ENCODE peak calls at places on chromosomes 2 and 18, in eight cellular contexts. J is fibroblast of lung; F is A549; Z is psoas muscle; O is CD4-positive, CD25-positive, alpha-beta regulatory T cell; Q is GM23248; R is left ventricle myocardium inferior; B is HepG2. K is an unnamed sample. For H3K9me3, the result is how much of the 10 kb centered on the place peaks cover.

GRCh38 chr18:50277935-50278334 is 3.4 kb downstream of the MBD1 start:
- DNase-seq in B (no peak), J (peak), R (no peak), Z (no peak), F (no peak), Q (peak), O (no peak), K (no peak)

GRCh38 chr2:180699657-180700361 is 280.6 kb upstream of the UBE2E3 start:
- DNase-seq in F (no peak), R (no peak), Q (peak), J (no peak), Z (no peak), O (no peak), B (no peak), K (no peak)

GRCh38 chr2:199684832-199685231 is 166.2 kb downstream of the FTCDNL1 start:
- DNase-seq in O (no peak), Z (no peak), B (no peak), Q (no peak), F (no peak), J (no peak), R (no peak), K (no peak)

GRCh38 chr2:219886615-219887014 is 259.2 kb downstream of the SLC4A3 start:
- DNase-seq in B (no peak), Q (peak), O (no peak), J (no peak), Z (no peak), R (no peak), F (peak), K (no peak)

GRCh38 chr2:91477731-91478672 is 2786.5 kb downstream of the RPIA start:
- DNase-seq in F (no peak), O (no peak), B (no peak), J (no peak), Q (peak), R (peak), Z (no peak), K (peak)

GRCh38 chr2:58558866-58559265 is 317.7 kb upstream of the FANCL start:
- DNase-seq in B (no peak), F (no peak), R (no peak), Q (no peak), O (no peak), Z (no peak), J (no peak), K (no peak)

GRCh38 chr2:191270303-191271178 is 25.3 kb downstream of the MYO1B start:
- DNase-seq in B (no peak), Q (peak), F (no peak), J (no peak), O (no peak), R (no peak), Z (no peak), K (no peak)

GRCh38 chr18:44927127-44927849 is 246.6 kb downstream of the SETBP1 start:
- DNase-seq in Z (no peak), Q (peak), O (no peak), F (no peak), J (no peak), R (no peak), B (no peak), K (no peak)

GRCh38 chr2:112646102-112646719 is 472 bp downstream of the SLC20A1 start:
- DNase-seq in Z (peak), O (peak), J (no peak), F (no peak), Q (peak), R (no peak), B (no peak), K (peak)

GRCh38 chr18:58522157-58522556 is 106.7 kb downstream of the ALPK2 start:
- DNase-seq in F (no peak), B (no peak), Q (no peak), O (no peak), Z (no peak), J (no peak), R (no peak), K (no peak)

GRCh38 chr2:133579295-133579694 is 11.0 kb upstream of the NCKAP5 start:
- DNase-seq in Z (no peak), Q (peak), J (peak), F (no peak), B (no peak), R (peak), O (no peak), K (no peak)

GRCh38 chr2:224039080-224039769 is at the start of gene SERPINE2:
- DNase-seq in J (peak), O (peak), R (peak), B (no peak), Z (peak), F (peak), Q (peak), K (peak)

GRCh38 chr18:69400253-69400975 is at the start of gene DOK6:
- DNase-seq in B (peak), F (peak), R (peak), Q (peak), Z (peak), O (no peak), J (peak), K (no peak)

GRCh38 chr2:162574615-162575452 is 230.9 kb downstream of the GCA start:
- DNase-seq in R (no peak), F (no peak), Q (no peak), B (peak), Z (no peak), J (no peak), O (no peak), K (no peak)

GRCh38 chr2:208042041-208042440 is 16.7 kb upstream of the PLEKHM3 start:
- DNase-seq in Q (peak), Z (no peak), F (no peak), R (no peak), J (peak), O (no peak), B (peak), K (no peak)

GRCh38 chr2:148132400-148132799 is 111.5 kb downstream of the MBD5 start:
- DNase-seq in J (peak), Q (peak), Z (no peak), R (no peak), F (no peak), B (no peak), O (no peak), K (no peak)

GRCh38 chr2:239264838-239265651 is 135.8 kb downstream of the HDAC4 start:
- DNase-seq in B (no peak), F (peak), Z (peak), Q (peak), J (peak), R (no peak), O (peak), K (peak)

GRCh38 chr18:9648431-9649163 is 34.2 kb upstream of the PPP4R1 start:
- DNase-seq in J (no peak), B (no peak), Z (no peak), R (no peak), Q (no peak), O (no peak), F (no peak), K (no peak)

GRCh38 chr2:141496805-141497204 is 634.0 kb downstream of the LRP1B start:
- DNase-seq in B (no peak), R (no peak), J (peak), F (no peak), Q (peak), Z (no peak), O (no peak), K (no peak)

GRCh38 chr2:61328707-61329251 is 142.1 kb downstream of the USP34 start:
- DNase-seq in Q (peak), O (peak), J (no peak), F (no peak), Z (no peak), B (no peak), R (no peak), K (no peak)

GRCh38 chr2:118943286-118943685 is 1.3 kb downstream of the MARCO start:
- DNase-seq in Z (no peak), B (no peak), R (no peak), O (no peak), F (no peak), J (no peak), Q (no peak), K (no peak)

GRCh38 chr18:79139206-79139605 is 70.0 kb downstream of the ATP9B start:
- DNase-seq in J (peak), O (peak), F (no peak), B (no peak), Z (no peak), Q (no peak), R (no peak), K (peak)

GRCh38 chr2:113707106-113707505 is 49.3 kb downstream of the SLC35F5 start:
- DNase-seq in F (no peak), J (peak), B (peak), O (no peak), Z (no peak), R (no peak), Q (no peak), K (no peak)

GRCh38 chr2:205284323-205284722 is 398.0 kb upstream of the NRP2 start:
- DNase-seq in O (no peak), Q (no peak), B (no peak), F (no peak), R (no peak), J (no peak), Z (no peak), K (no peak)

GRCh38 chr2:232235716-232236115 is 142.8 kb upstream of the ALPP start:
- DNase-seq in F (no peak), B (no peak), J (no peak), R (no peak), O (no peak), Z (no peak), Q (no peak), K (no peak)

GRCh38 chr2:167988296-167988695 is 259.1 kb downstream of the STK39 start:
- DNase-seq in Q (no peak), B (no peak), Z (no peak), O (no peak), R (no peak), F (no peak), J (no peak), K (no peak)

DNA sequence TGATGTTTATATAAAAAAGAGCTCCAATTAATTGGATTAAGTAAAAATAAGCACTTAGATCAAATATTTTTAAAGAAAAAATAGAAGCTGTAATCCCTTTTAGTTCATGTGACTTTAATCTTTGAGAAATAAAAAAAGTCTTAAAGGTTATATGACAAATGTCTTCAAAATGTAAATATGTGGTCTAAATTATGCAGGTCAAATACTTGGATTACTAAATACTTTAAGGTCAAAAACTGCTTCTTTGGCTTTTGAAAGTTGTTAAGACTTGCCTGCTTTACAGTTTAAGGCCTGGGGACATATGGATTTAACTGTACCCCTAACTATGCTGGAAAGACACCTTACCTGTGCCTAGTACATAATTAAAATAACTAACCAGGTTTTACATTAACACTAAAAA is 15.5 kb upstream of the PDK1 start:
- DNase-seq in R (no peak), B (no peak), Q (peak), Z (no peak), O (no peak), F (no peak), J (peak), K (no peak)
- H3K9me3 ChIP-seq in R (under half), B (under half), Q (under half), Z (under half), O (under half), F (under half), J (under half), K (under half)

DNA sequence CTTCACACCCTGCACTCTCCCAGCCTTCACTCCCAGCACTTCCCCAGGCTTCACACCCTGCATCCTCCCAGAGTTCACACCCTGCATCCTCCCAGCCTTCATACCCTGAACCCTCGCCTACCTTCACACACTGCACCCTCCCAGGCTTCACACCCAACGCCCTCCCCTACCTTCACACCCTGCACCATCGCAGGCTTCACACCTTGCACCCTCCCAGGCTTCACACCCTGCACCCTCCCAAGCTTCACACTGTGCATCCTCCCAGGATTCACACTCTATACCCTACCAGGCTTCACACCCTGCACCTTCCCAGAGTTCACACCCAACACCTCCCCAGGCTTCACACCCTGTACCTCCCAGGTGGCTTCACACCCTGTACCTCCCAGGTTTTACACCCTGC is 448.7 kb upstream of the MYT1L start:
- DNase-seq in Z (no peak), F (no peak), Q (no peak), R (no peak), B (no peak), J (no peak), O (no peak), K (no peak)
- H3K9me3 ChIP-seq in Z (under half), F (under half), Q (under half), R (under half), B (under half), J (under half), O (under half), K (under half)

DNA sequence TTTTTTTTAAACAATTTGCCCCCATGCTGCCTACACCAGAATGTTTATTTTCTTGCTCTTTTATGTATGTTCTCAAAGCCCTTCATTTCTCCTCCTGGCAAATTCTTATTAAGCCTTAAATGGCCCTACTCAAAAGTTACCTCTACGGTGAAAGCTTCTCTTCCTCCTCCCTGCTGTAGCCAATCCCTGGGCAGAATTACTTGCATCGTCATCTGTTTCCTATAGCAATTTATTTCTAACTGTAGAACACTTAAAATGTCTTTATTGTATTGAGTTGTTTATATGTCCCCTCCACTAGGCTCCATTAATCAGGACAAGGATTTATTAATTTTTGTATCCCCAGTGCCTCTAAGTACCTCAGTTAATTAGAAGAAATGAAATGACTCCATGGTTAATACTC is 2.5 kb upstream of the RAD51AP2 start:
- DNase-seq in R (no peak), B (no peak), J (no peak), F (no peak), O (no peak), Q (no peak), Z (no peak), K (no peak)
- H3K9me3 ChIP-seq in R (under half), B (under half), J (under half), F (under half), O (under half), Q (under half), Z (under half), K (under half)

GRCh38 chr18:35525795-35526475 is 28.2 kb upstream of the INO80C start:
- DNase-seq in J (no peak), F (no peak), R (no peak), B (no peak), Z (no peak), Q (peak), O (no peak), K (no peak)

GRCh38 chr18:35526476-35527120 is 28.8 kb upstream of the INO80C start:
- DNase-seq in Q (peak), B (no peak), Z (no peak), R (no peak), O (no peak), J (peak), F (no peak), K (no peak)

GRCh38 chr18:35521133-35521532 is 23.4 kb upstream of the INO80C start:
- DNase-seq in Q (no peak), R (no peak), J (no peak), F (no peak), Z (no peak), O (no peak), B (no peak), K (no peak)

GRCh38 chr18:35522130-35522959 is 24.6 kb upstream of the INO80C start:
- DNase-seq in Z (no peak), J (no peak), B (no peak), Q (no peak), F (no peak), R (no peak), O (no peak), K (no peak)

DNA sequence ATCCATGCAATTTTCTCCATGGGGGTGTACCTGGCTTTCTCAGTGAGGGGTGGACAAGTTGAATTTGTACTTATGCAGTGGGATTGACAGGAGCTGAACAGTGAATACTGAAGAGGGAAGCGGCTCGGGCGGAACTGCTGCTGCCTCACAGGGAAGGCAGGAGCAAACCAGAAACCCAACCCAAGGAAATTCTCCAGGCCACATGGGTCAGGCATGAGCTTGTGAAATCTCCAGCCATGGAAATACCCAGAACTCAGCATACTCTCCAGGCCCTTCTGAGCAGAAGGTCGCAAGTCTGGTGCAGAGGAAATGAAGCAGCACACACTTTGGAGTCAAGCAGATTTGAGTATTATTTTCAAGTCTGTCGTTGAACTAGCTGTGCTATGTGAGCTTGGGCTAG is 26.5 kb upstream of the INO80C start:
- DNase-seq in J (no peak), F (no peak), Z (no peak), R (no peak), B (no peak), O (no peak), Q (no peak), K (no peak)
- H3K9me3 ChIP-seq in J (under half), F (under half), Z (under half), R (under half), B (under half), O (under half), Q (under half), K (under half)

DNA sequence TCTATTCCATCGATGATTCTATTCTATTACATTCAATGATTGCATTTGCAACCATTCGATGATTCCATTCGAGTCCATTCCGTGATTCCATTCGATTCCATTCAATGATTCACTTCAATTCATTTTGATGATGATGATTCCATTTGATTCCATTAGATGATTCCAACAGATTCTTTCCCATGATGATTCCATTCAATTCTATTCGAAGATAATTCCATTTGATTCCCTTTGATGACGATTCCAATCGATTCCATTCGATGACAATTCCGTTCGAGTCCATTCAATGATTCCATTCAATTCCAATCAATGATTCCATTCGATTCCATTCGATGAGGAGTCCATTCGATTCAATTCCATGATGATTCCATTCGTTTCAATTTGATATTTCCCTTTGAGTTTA is 1088.8 kb downstream of the RPIA start:
- DNase-seq in J (no peak), O (no peak), R (no peak), Z (no peak), F (no peak), B (no peak), Q (no peak), K (no peak)
- H3K9me3 ChIP-seq in J (under half), O (under half), R (half or more), Z (half or more), F (under half), B (half or more), Q (under half), K (under half)

DNA sequence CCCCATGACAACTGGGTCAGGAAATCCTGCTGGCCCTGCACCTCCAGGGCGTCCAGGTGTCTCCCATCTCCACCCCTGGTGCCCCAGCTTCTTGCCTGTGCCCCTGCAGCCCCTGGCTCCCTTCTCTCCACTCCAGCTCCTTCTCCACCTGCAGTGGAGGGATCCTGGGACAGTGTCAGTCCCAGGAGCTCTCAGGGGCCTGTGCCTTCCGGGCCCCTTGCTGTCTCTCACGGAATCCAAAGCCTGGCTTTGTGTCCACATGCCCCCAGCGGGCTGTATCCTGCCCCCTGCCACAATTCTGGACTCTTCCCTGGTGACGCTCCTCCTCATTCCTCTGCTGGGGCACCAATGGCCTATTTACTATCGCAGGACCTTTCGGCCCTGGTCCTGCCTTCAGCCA is 58.2 kb downstream of the MYT1L start:
- DNase-seq in R (no peak), Q (no peak), O (no peak), J (no peak), F (no peak), Z (no peak), B (no peak), K (no peak)
- H3K9me3 ChIP-seq in R (under half), Q (under half), O (under half), J (under half), F (under half), Z (under half), B (under half), K (under half)

DNA sequence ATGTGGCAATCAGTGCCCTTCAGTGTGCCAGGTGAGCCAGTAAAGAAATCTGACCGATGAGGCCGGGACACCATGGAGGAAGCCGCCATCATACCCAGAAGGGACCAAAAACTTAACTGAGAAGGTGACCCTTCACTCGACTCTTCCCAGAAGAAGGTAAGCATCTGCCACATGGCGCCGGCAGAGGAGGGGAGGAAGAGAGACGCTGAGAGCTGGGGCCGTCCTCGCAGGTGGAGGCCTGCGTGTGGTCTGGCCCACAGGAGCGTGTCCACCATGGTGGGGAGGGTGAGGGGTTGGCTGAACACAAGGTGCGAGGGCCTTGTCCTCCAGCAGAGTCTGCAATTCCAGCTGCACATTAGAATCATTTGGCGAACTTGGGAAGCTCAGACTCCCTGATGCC is 513.1 kb upstream of the RAB6C start:
- DNase-seq in R (no peak), Q (no peak), F (no peak), J (no peak), Z (no peak), O (no peak), B (no peak), K (no peak)
- H3K9me3 ChIP-seq in R (under half), Q (under half), F (under half), J (under half), Z (under half), O (under half), B (under half), K (under half)

K was measured in T-helper 17 cell.